ENCODE peak calls at places on chromosomes 5 and 9, in four cellular contexts. C is stomach, V is sigmoid colon, Y is prostate gland. S is an unnamed sample.

GRCh38 chr9:84697494-84698114 is 28.1 kb downstream of the NTRK2 start:
- DNase-seq in C (peak), V (no peak), Y (peak), S (peak)

GRCh38 chr5:138725153-138725884 is 27.9 kb upstream of the CTNNA1 start:
- DNase-seq in C (peak), V (peak), Y (peak), S (no peak)

GRCh38 chr5:72427016-72427415 is 80.2 kb downstream of the ZNF366 start:
- DNase-seq in C (no peak), V (no peak), Y (no peak), S (no peak)

GRCh38 chr5:131976414-131977211 is 31.1 kb upstream of the MEIKIN start:
- DNase-seq in C (peak), V (peak), Y (no peak), S (no peak)

GRCh38 chr5:120803282-120803681 is 339.2 kb downstream of the PRR16 start:
- DNase-seq in C (no peak), V (no peak), Y (no peak), S (no peak)

GRCh38 chr9:33220681-33221567 is 19.0 kb upstream of the SPINK4 start:
- DNase-seq in C (no peak), V (no peak), Y (no peak), S (no peak)

GRCh38 chr9:132350861-132351315 is 3.9 kb downstream of the SETX start:
- DNase-seq in C (no peak), V (no peak), Y (no peak), S (no peak)

GRCh38 chr9:89792189-89793123 is 187.6 kb downstream of the GADD45G start:
- DNase-seq in C (no peak), V (peak), Y (no peak), S (no peak)

GRCh38 chr9:114678847-114679246 is 3.1 kb downstream of the TEX48 start:
- DNase-seq in C (no peak), V (no peak), Y (no peak), S (no peak)

GRCh38 chr5:170746081-170746951 is 37.2 kb upstream of the GABRP start:
- DNase-seq in C (no peak), V (no peak), Y (no peak), S (no peak)

GRCh38 chr5:64665243-64665642 is 25.1 kb upstream of the SHISAL2B start:
- DNase-seq in C (no peak), V (no peak), Y (no peak), S (no peak)

GRCh38 chr9:127365461-127365860 is 31.5 kb upstream of the SLC2A8 start:
- DNase-seq in C (no peak), V (no peak), Y (no peak), S (no peak)

GRCh38 chr9:89139450-89139849 is 39.2 kb downstream of the SHC3 start:
- DNase-seq in C (no peak), V (no peak), Y (no peak), S (no peak)

GRCh38 chr9:4678679-4679267 is 596 bp upstream of the CDC37L1 start:
- DNase-seq in C (no peak), V (no peak), Y (no peak), S (no peak)

GRCh38 chr9:114864471-114864870 is 58.6 kb upstream of the TNFSF15 start:
- DNase-seq in C (no peak), V (peak), Y (no peak), S (no peak)

GRCh38 chr9:72485821-72486605 is 35.4 kb upstream of the TMC1 start:
- DNase-seq in C (no peak), V (no peak), Y (no peak), S (no peak)

GRCh38 chr9:87871425-87872078 is 11.1 kb upstream of the SPATA31E1 start:
- DNase-seq in C (no peak), V (no peak), Y (no peak), S (no peak)

GRCh38 chr9:134185536-134186011 is 21.2 kb upstream of the RNU6ATAC start:
- DNase-seq in C (no peak), V (peak), Y (no peak), S (no peak)

GRCh38 chr5:159337291-159337974 is 7.1 kb upstream of the IL12B start:
- DNase-seq in C (no peak), V (no peak), Y (no peak), S (no peak)

GRCh38 chr5:181189962-181190710 is 14.9 kb downstream of the TRIM7 start:
- DNase-seq in C (peak), V (peak), Y (no peak), S (no peak)

GRCh38 chr5:141507387-141508091 is 18.7 kb downstream of the PCDHGC5 start:
- DNase-seq in C (no peak), V (peak), Y (no peak), S (no peak)

GRCh38 chr9:96665789-96666188 is 10.7 kb upstream of the PRXL2C start:
- DNase-seq in C (no peak), V (no peak), Y (no peak), S (no peak)

GRCh38 chr9:128992995-128993394 is 35.1 kb downstream of the SH3GLB2 start:
- DNase-seq in C (peak), V (no peak), Y (no peak), S (no peak)

GRCh38 chr5:126070481-126070880 is 352.7 kb upstream of the GRAMD2B start:
- DNase-seq in C (no peak), V (no peak), Y (no peak), S (no peak)

GRCh38 chr9:127122176-127123151 is at the start of gene ANGPTL2:
- DNase-seq in C (peak), V (peak), Y (peak), S (peak)

GRCh38 chr9:4334439-4334838 is 34.6 kb upstream of the GLIS3 start:
- DNase-seq in C (peak), V (no peak), Y (peak), S (no peak)

GRCh38 chr5:146620663-146621051 is 104.7 kb upstream of the GPR151 start:
- DNase-seq in C (no peak), V (no peak), Y (no peak), S (no peak)

GRCh38 chr5:147551677-147552076 is 41.8 kb upstream of the DPYSL3 start:
- DNase-seq in C (no peak), V (no peak), Y (no peak), S (no peak)

GRCh38 chr5:10199700-10200099 is 50.0 kb downstream of the ATPSCKMT start:
- DNase-seq in C (no peak), V (no peak), Y (no peak), S (no peak)

GRCh38 chr5:134649163-134649916 is 755 bp downstream of the SEC24A start:
- DNase-seq in C (peak), V (peak), Y (no peak), S (no peak)

GRCh38 chr5:171055881-171056454 is 194.2 kb downstream of the RANBP17 start:
- DNase-seq in C (no peak), V (no peak), Y (no peak), S (no peak)

GRCh38 chr5:69048233-69048632 is 45.6 kb upstream of the SLC30A5 start:
- DNase-seq in C (no peak), V (no peak), Y (no peak), S (no peak)

GRCh38 chr9:22238809-22239684 is 207.6 kb upstream of the DMRTA1 start:
- DNase-seq in C (no peak), V (no peak), Y (no peak), S (no peak)

GRCh38 chr5:102678267-102679058 is 76.6 kb upstream of the PAM start:
- DNase-seq in C (no peak), V (no peak), Y (no peak), S (no peak)

GRCh38 chr5:132070460-132071337 is 2.9 kb upstream of the CSF2 start:
- DNase-seq in C (no peak), V (no peak), Y (no peak), S (no peak)

GRCh38 chr9:86080112-86080579 is 19.2 kb downstream of the GOLM1 start:
- DNase-seq in C (no peak), V (no peak), Y (no peak), S (no peak)

GRCh38 chr5:78779771-78780616 is 131.4 kb upstream of the LHFPL2 start:
- DNase-seq in C (no peak), V (no peak), Y (no peak), S (no peak)

GRCh38 chr5:136814621-136815378 is 449.5 kb upstream of the TRPC7 start:
- DNase-seq in C (no peak), V (no peak), Y (no peak), S (no peak)

GRCh38 chr5:118434522-118434921 is 553.8 kb downstream of the DTWD2 start:
- DNase-seq in C (no peak), V (no peak), Y (no peak), S (no peak)
- TF ChIP-seq POLR2AphosphoS5 in C (peak), V (no peak), Y (no peak), S (no peak)

GRCh38 chr9:137295313-137296213 is 6.5 kb downstream of the NRARP start:
- DNase-seq in C (peak), V (no peak), Y (no peak), S (peak)

GRCh38 chr9:137294091-137294683 is 7.9 kb downstream of the NRARP start:
- DNase-seq in C (peak), V (no peak), Y (no peak), S (no peak)

GRCh38 chr9:137293482-137294090 is 8.5 kb downstream of the NRARP start:
- DNase-seq in C (peak), V (no peak), Y (no peak), S (no peak)

GRCh38 chr9:137296214-137297059 is 5.6 kb downstream of the NRARP start:
- DNase-seq in C (peak), V (no peak), Y (no peak), S (no peak)

GRCh38 chr9:137294684-137295312 is 7.3 kb downstream of the NRARP start:
- DNase-seq in C (no peak), V (no peak), Y (no peak), S (no peak)
- TF ChIP-seq POLR2A in C (no peak), V (no peak), Y (no peak), S (no peak)

DNA sequence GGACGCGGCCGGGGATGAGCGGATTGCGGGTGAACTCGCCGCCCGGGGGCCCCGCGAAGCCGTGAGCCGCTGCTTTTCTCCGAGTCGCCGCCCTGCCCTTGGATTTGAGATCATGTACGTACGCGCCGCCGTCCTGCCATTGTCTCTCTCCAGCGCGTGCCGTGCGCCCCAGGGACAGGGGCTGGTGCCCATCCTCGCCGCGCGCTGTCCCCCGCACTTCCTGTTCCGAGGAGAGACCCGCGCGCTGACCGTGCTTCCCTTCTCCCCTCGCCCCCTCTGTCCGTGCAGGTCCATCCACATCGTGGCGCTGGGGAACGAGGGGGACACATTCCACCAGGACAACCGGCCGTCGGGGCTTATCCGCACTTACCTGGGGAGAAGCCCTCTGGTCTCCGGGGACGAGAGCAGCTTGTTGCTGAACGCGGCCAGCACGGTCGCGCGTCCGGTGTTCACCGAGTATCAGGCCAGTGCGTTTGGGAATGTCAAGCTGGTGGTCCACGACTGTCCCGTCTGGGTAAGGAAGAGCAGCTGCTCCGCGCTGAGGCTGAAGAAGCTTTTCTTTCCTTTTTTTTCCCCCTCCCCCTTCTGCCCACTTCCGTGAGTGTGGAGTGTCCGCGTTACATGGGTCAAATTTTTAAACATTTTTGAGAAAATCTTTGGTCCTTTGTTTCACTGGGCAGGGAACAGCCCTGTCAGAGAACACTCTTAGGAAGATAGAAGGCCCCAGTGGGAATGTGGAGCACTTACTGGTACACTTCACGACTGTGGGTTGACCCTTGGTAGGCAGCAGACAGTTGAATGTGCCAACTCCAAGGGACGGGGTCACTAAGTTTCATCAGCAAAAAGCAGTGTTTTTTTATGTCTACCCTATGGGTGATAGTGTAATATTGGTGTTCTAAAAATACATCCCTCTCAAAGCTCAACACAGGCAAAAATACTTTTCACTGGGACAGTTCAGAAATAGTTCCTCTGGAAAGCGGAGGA is 727 bp downstream of the RHOBTB3 start:
- DNase-seq in C (peak), V (peak), Y (peak), S (no peak)
- TF ChIP-seq POLR2AphosphoS5 in C (no peak), V (no peak), Y (peak), S (no peak)

GRCh38 chr9:94030318-94031179 is 53.7 kb upstream of the PTPDC1 start:
- DNase-seq in C (peak), V (peak), Y (peak), S (peak)
- TF ChIP-seq POLR2A in C (peak), V (no peak), Y (peak), S (peak)

DNA sequence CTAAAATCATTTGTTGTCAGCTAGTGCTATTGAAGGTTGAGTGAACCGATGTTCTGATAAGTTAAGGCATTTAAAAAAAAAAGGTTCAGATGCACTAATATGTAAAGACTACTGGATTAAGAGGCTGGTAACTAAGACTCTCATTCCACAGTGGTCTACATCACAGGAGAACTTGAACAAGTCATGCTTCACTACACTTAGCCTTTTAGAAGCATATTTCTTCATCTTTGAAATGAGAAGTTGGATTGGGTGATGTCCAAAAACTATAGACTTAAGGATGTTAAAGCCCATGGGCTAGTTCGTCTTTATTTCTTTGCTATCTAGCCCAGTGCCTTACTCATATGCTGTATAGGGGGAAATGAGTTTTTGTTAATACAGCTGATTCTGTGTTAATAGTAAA is 107.2 kb downstream of the NDUFS4 start:
- DNase-seq in C (no peak), V (no peak), Y (no peak), S (no peak)
- TF ChIP-seq POLR2AphosphoS5 in C (no peak), V (no peak), Y (no peak), S (no peak)

GRCh38 chr9:37582548-37583157 is 6.5 kb upstream of the FBXO10 start:
- DNase-seq in C (no peak), V (no peak), Y (peak), S (no peak)
- TF ChIP-seq POLR2A in C (no peak), V (no peak), Y (no peak), S (no peak)

GRCh38 chr9:12511726-12512125 is 181.5 kb upstream of the TYRP1 start:
- DNase-seq in C (no peak), V (no peak), Y (no peak), S (no peak)

GRCh38 chr9:12516573-12516972 is 176.6 kb upstream of the TYRP1 start:
- DNase-seq in C (no peak), V (no peak), Y (no peak), S (no peak)

DNA sequence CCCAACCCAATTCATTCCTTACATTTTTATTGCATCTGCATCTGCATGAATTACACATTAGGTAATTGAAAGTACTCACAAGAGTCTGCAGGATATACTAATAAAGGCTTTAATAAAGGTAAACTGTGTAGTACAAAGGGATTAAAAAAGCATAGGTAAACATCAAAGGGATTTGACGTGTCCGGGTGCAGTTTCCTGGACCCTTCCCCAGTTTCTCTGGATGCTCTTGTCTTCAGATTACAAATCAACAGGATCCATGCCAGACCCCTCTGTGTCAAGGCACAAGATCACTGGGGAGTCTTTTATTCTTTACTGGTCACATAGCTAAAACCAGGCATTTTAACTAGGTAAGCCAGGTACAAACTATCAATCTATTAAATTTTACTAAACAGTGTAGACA is 177.2 kb upstream of the TYRP1 start:
- DNase-seq in C (no peak), V (no peak), Y (no peak), S (no peak)
- TF ChIP-seq POLR2AphosphoS5 in C (no peak), V (no peak), Y (no peak), S (no peak)

DNA sequence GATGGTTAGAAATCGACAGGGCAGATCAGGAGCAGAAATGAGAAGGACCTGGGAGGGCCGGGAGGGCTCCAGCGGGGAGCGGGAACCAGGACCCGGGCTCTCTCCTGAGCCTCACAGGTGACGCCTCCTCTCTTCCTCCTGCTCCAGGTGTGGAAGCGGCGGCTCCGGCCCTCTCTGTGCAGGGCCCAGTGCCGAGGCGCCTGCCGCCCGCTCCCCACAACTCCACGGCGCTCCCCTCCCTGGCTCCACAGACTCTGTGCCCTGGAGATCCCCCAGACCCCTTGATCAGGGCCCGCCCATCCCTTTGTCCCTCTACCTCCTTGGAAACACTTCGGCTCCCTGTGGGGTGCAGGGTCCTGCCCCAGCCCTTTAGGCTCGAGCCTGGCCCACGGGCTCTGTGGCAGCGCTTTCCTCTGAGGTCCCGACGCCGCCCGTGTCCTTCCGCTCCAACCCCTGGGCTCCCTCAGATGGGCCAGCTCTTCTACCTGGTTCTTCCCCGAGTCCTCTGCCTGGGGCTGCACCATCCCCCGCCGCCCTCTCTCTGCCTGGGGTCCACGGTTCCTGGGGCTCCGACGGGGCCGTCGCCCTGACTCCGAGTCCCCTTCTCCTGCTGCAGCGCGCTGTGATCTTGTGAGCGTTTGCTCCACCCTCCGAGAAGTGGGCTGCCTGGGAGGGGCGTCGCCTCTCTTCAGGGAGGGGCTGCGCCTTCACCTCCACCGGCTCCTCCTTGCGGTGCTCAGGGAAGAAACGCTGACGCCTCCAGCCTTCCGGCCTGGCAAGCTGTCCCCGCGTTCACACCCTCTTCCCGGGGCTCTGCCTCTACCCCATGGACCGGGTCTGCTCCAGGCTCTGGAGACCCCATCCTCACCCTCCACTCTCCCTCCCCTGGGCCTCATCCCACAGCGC is 22.4 kb upstream of the SLC6A3 start:
- DNase-seq in C (no peak), V (peak), Y (no peak), S (no peak)
- TF ChIP-seq POLR2A in C (no peak), V (no peak), Y (no peak), S (no peak)

GRCh38 chr9:34570422-34571179 is 18.9 kb downstream of the CNTFR start:
- DNase-seq in C (no peak), V (no peak), Y (no peak), S (no peak)
- TF ChIP-seq POLR2AphosphoS5 in C (no peak), V (no peak), Y (no peak), S (no peak)

DNA sequence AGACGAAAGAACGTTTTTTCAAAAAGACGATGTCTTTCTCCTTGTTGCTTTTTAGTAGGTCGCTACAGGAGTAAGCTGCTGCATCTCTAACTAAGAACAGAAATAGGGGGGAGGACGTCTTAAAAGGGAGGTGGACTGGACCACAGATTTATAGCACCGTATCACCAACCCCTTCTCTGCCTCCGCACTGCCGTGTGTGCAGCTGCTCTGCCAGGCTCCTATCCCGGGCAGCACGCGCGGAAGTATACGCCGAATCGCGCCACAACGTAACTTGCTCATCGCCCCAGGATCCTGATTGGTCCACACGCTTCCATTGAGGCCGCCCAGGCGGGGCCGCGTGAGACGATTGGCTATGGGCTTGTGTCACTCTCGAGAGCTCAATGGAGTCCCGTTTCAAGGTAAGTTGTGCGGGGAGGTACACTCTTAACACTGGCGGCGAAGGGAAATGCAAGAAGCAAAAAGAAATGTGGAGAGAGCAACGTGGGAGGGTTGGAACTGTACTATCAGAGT is at the start of gene ELAVL2:
- DNase-seq in C (peak), V (peak), Y (peak), S (no peak)
- TF ChIP-seq POLR2A in C (no peak), V (no peak), Y (no peak), S (no peak)